ENCODE peak calls at places on chromosomes 13 and 19, in seven cellular contexts. Y is C1 segment of cervical spinal cord; A is lower lobe of right lung; D is astrocyte of the cerebellum; L is left colon; P is iPS-NIHi11; R is activated CD8-positive, alpha-beta memory T cell treated with anti-CD3 and anti-CD28 coated beads for 4 hours. Z is an unnamed sample.

GRCh38 chr19:51810228-51810627 is 15.3 kb downstream of the FPR3 start:
- DNase-seq in Y (no peak), A (no peak), D (no peak), L (no peak), P (no peak), R (no peak), Z (no peak)

GRCh38 chr13:77177646-77178045 is 149.2 kb downstream of the MYCBP2 start:
- DNase-seq in Y (no peak), A (no peak), D (no peak), L (no peak), P (no peak), R (no peak), Z (no peak)

GRCh38 chr13:99648266-99648665 is 147.0 kb downstream of the TM9SF2 start:
- DNase-seq in Y (no peak), A (no peak), D (no peak), L (no peak), P (no peak), R (no peak), Z (no peak)

GRCh38 chr19:13099073-13099999 is 3.3 kb downstream of the LYL1 start:
- DNase-seq in Y (no peak), A (peak), D (no peak), L (peak), P (no peak), R (no peak), Z (no peak)

GRCh38 chr13:34412817-34413365 is 529.2 kb upstream of the NBEA start:
- DNase-seq in Y (no peak), A (no peak), D (no peak), L (no peak), P (no peak), R (no peak), Z (no peak)

GRCh38 chr19:2440515-2440914 is 13.1 kb upstream of the TIMM13 start:
- DNase-seq in Y (no peak), A (no peak), D (no peak), L (no peak), P (no peak), R (no peak), Z (no peak)

GRCh38 chr19:44675516-44675915 is 4.2 kb downstream of the CEACAM19 start:
- DNase-seq in Y (no peak), A (no peak), D (no peak), L (no peak), P (no peak), R (no peak), Z (no peak)

GRCh38 chr13:104949840-104950805 is 1585.3 kb downstream of the EFNB2 start:
- DNase-seq in Y (no peak), A (no peak), D (peak), L (no peak), P (no peak), R (no peak), Z (no peak)

GRCh38 chr13:64457976-64458375 is 2772.2 kb downstream of the PCDH9 start:
- DNase-seq in Y (no peak), A (no peak), D (no peak), L (no peak), P (no peak), R (no peak), Z (no peak)

GRCh38 chr13:26679411-26679810 is 81.2 kb downstream of the GPR12 start:
- DNase-seq in Y (no peak), A (no peak), D (no peak), L (no peak), P (no peak), R (no peak), Z (no peak)

Z was measured in esophagus squamous epithelium.